ENCODE peak calls at places on chromosomes 13 and 19, in four cellular contexts. Z is activated effector memory CD4-positive, alpha-beta T cell treated with anti-CD3 and anti-CD28 coated beads, Interleukin-2, amount 50 U/mL, for 16 hours; S is T-cell; L is NCI-H2029. C is an unnamed sample.
A peak's percentile ranks its signal among the peaks of the same experiment; 100 is the strongest.

GRCh38 chr13:34657716-34658115 is 284.4 kb upstream of the NBEA start:
- DNase-seq in Z (no peak), S (no peak), L (no peak), C (no peak)

GRCh38 chr19:54674021-54674617 is 11.3 kb downstream of the LILRB4 start:
- DNase-seq in Z (no peak), S (no peak), L (peak; percentile 55), C (peak; percentile 19)

GRCh38 chr13:48588120-48588519 is 55.2 kb upstream of the RCBTB2 start:
- DNase-seq in Z (no peak), S (no peak), L (no peak), C (no peak)

GRCh38 chr19:1918975-1919374 is 13.8 kb downstream of the ADAT3 start:
- DNase-seq in Z (no peak), S (no peak), L (no peak), C (no peak)

GRCh38 chr13:27283906-27284523 is 13.4 kb downstream of the RASL11A start:
- DNase-seq in Z (no peak), S (no peak), L (no peak), C (no peak)

GRCh38 chr19:53471916-53472315 is 4.4 kb downstream of the ZNF813 start:
- DNase-seq in Z (no peak), S (no peak), L (no peak), C (no peak)

GRCh38 chr13:29435125-29435911 is 160.2 kb downstream of the SLC7A1 start:
- DNase-seq in Z (no peak), S (no peak), L (peak; percentile 68), C (peak; percentile 27)

GRCh38 chr13:99955107-99955746 is 16.3 kb downstream of the ZIC5 start:
- DNase-seq in Z (no peak), S (no peak), L (no peak), C (no peak)

GRCh38 chr13:40026741-40027140 is 371.3 kb downstream of the COG6 start:
- DNase-seq in Z (peak; percentile 80), S (no peak), L (no peak), C (no peak)

GRCh38 chr19:38733241-38733492 is 11.1 kb downstream of the CAPN12 start:
- DNase-seq in Z (no peak), S (no peak), L (no peak), C (no peak)

GRCh38 chr13:96091164-96091931 is 1.4 kb downstream of the HS6ST3 start:
- DNase-seq in Z (no peak), S (no peak), L (no peak), C (peak; percentile 40)

GRCh38 chr19:5130371-5131030 is 161.6 kb downstream of the KDM4B start:
- DNase-seq in Z (peak; percentile 78), S (peak; percentile 86), L (no peak), C (no peak)

GRCh38 chr19:679418-680286 is 3.5 kb downstream of the FSTL3 start:
- DNase-seq in Z (peak; percentile 72), S (peak; percentile 37), L (no peak), C (peak; percentile 17)

GRCh38 chr13:114152831-114153371 is 20.5 kb upstream of the RASA3 start:
- DNase-seq in Z (no peak), S (no peak), L (no peak), C (no peak)

GRCh38 chr13:97028441-97029299 is 34.4 kb upstream of the OXGR1 start:
- DNase-seq in Z (peak; percentile 79), S (peak; percentile 19), L (peak; percentile 25), C (peak; percentile 43)

GRCh38 chr19:6392219-6393073 is 518 bp downstream of the GTF2F1 start:
- DNase-seq in Z (no peak), S (no peak), L (no peak), C (no peak)

GRCh38 chr19:37975071-37975470 is 68.1 kb downstream of the SIPA1L3 start:
- DNase-seq in Z (peak; percentile 41), S (no peak), L (no peak), C (no peak)

GRCh38 chr13:106383791-106384190 is 151.7 kb downstream of the EFNB2 start:
- DNase-seq in Z (no peak), S (no peak), L (no peak), C (no peak)

GRCh38 chr13:21069561-21070004 is 8.2 kb upstream of the LATS2 start:
- DNase-seq in Z (no peak), S (no peak), L (no peak), C (no peak)

GRCh38 chr13:111267205-111267604 is 53.2 kb upstream of the TEX29 start:
- DNase-seq in Z (no peak), S (no peak), L (no peak), C (no peak)

GRCh38 chr13:98022210-98022609 is 68.7 kb downstream of the IPO5 start:
- DNase-seq in Z (no peak), S (no peak), L (peak; percentile 41), C (peak; percentile 85)

GRCh38 chr13:110012102-110012739 is 225.8 kb upstream of the IRS2 start:
- DNase-seq in Z (no peak), S (no peak), L (no peak), C (no peak)

GRCh38 chr19:2653717-2654584 is 48.5 kb downstream of the GNG7 start:
- DNase-seq in Z (no peak), S (no peak), L (no peak), C (no peak)

GRCh38 chr13:105410602-105411001 is 1124.9 kb downstream of the EFNB2 start:
- DNase-seq in Z (no peak), S (peak; percentile 10), L (peak; percentile 1), C (no peak)

GRCh38 chr13:81393686-81394085 is 1052.8 kb upstream of the SPRY2 start:
- DNase-seq in Z (no peak), S (no peak), L (no peak), C (no peak)

GRCh38 chr13:84405286-84405685 is 523.0 kb upstream of the SLITRK1 start:
- DNase-seq in Z (no peak), S (no peak), L (no peak), C (no peak)